ENCODE peak calls at places on chromosome 16, in nine cellular contexts. Z, G, A, E, Q, N, P, M and C are unnamed samples.

GRCh38 chr16:5412721-5413120 is 315.1 kb upstream of the EEF2KMT start:
- DNase-seq in E (no peak), N (no peak), Z (no peak), P (no peak), M (no peak), G (no peak), A (no peak), Q (no peak), C (no peak)

GRCh38 chr16:85163278-85164112 is 51.2 kb upstream of the CIBAR2 start:
- DNase-seq in Z (no peak), P (no peak), G (no peak), N (no peak), E (no peak), M (no peak), A (no peak), Q (no peak), C (no peak)

GRCh38 chr16:1145383-1146100 is 7.4 kb upstream of the CACNA1H start:
- DNase-seq in N (no peak), G (no peak), E (no peak), A (no peak), Z (no peak), M (no peak), P (no peak), Q (no peak), C (no peak)

GRCh38 chr16:87849419-87850008 is 19.8 kb downstream of the SLC7A5 start:
- DNase-seq in G (no peak), M (no peak), A (no peak), N (no peak), P (no peak), Q (no peak), Z (no peak), E (no peak), C (no peak)

GRCh38 chr16:30523768-30524574 is 2.4 kb downstream of the ZNF768 start:
- DNase-seq in Q (no peak), Z (no peak), G (no peak), E (no peak), P (no peak), A (no peak), N (no peak), M (no peak), C (no peak)

GRCh38 chr16:23452572-23453337 is at the start of gene COG7:
- DNase-seq in E (peak; percentile 32), Z (peak; percentile 86), M (peak; percentile 70), G (peak; percentile 69), Q (peak; percentile 86), P (peak; percentile 69), N (peak; percentile 89), A (peak; percentile 84), C (peak; percentile 86)

GRCh38 chr16:23064642-23065041 is 84.6 kb downstream of the USP31 start:
- DNase-seq in A (no peak), P (no peak), Z (no peak), G (no peak), Q (no peak), N (no peak), E (peak; percentile 53), M (no peak), C (no peak)

GRCh38 chr16:49491736-49492089 is 118.1 kb downstream of the C16orf78 start:
- DNase-seq in A (no peak), M (no peak), E (no peak), G (no peak), N (no peak), Q (no peak), Z (no peak), P (no peak), C (no peak)

GRCh38 chr16:11632455-11632921 is 35.8 kb upstream of the SNN start:
- DNase-seq in E (no peak), M (no peak), Z (no peak), Q (no peak), P (peak; percentile 76), N (peak; percentile 59), G (peak; percentile 59), A (no peak), C (no peak)

GRCh38 chr16:17313085-17313611 is 157.6 kb downstream of the XYLT1 start:
- DNase-seq in P (no peak), Z (no peak), N (no peak), G (peak; percentile 33), Q (no peak), A (no peak), E (no peak), M (no peak), C (no peak)

GRCh38 chr16:88508868-88509748 is 56.0 kb downstream of the ZFPM1 start:
- DNase-seq in Z (no peak), P (no peak), N (no peak), Q (peak; percentile 24), M (no peak), E (no peak), G (no peak), A (no peak), C (no peak)

GRCh38 chr16:35188288-35189155 is 1729.1 kb downstream of the TP53TG3F start:
- DNase-seq in Q (peak; percentile 65), N (no peak), A (no peak), M (no peak), P (no peak), G (no peak), E (no peak), Z (no peak), C (no peak)

GRCh38 chr16:31273676-31274075 is 13.9 kb downstream of the ITGAM start:
- DNase-seq in P (no peak), M (no peak), E (no peak), A (no peak), Z (no peak), Q (no peak), N (no peak), G (no peak), C (no peak)

GRCh38 chr16:15799851-15800495 is 56.9 kb downstream of the MYH11 start:
- DNase-seq in P (no peak), Q (no peak), A (no peak), N (no peak), Z (no peak), E (no peak), M (no peak), G (no peak), C (no peak)

GRCh38 chr16:84791501-84791900 is 28.3 kb upstream of the CRISPLD2 start:
- DNase-seq in P (no peak), A (no peak), N (no peak), E (no peak), G (no peak), Z (no peak), Q (no peak), M (no peak), C (no peak)

GRCh38 chr16:55532227-55532626 is 23.4 kb downstream of the LPCAT2 start:
- DNase-seq in E (no peak), Q (no peak), P (no peak), A (no peak), G (no peak), Z (no peak), M (no peak), N (no peak), C (no peak)

GRCh38 chr16:11052080-11052808 is 107.9 kb downstream of the CLEC16A start:
- DNase-seq in Q (no peak), M (peak; percentile 14), N (no peak), P (no peak), A (peak; percentile 16), G (no peak), Z (peak; percentile 91), E (peak; percentile 61), C (no peak)

GRCh38 chr16:48616571-48616970 is 6.6 kb upstream of the N4BP1 start:
- DNase-seq in A (no peak), N (no peak), E (no peak), M (no peak), G (no peak), Z (no peak), Q (no peak), P (no peak), C (no peak)

GRCh38 chr16:1870365-1871082 is 1.4 kb downstream of the MEIOB start:
- DNase-seq in N (peak; percentile 75), Q (no peak), G (no peak), A (no peak), Z (no peak), E (no peak), M (no peak), P (peak; percentile 93), C (no peak)

GRCh38 chr16:51355195-51355594 is 204.1 kb upstream of the SALL1 start:
- DNase-seq in Q (no peak), M (no peak), E (no peak), N (no peak), A (no peak), Z (no peak), G (no peak), P (no peak), C (no peak)

GRCh38 chr16:77898671-77899211 is 110.4 kb downstream of the VAT1L start:
- DNase-seq in Z (no peak), M (no peak), G (no peak), Q (no peak), E (no peak), P (no peak), A (no peak), N (peak; percentile 76), C (no peak)

GRCh38 chr16:70157105-70157476 is 16.5 kb upstream of the CLEC18C start:
- DNase-seq in Z (no peak), P (no peak), M (no peak), E (no peak), A (no peak), G (no peak), Q (no peak), N (no peak), C (no peak)